ENCODE peak calls at places on chromosomes 3 and 15, in five cellular contexts. Z is heart left ventricle, G is tibial nerve, X is transverse colon, T is suprapubic skin. Q is an unnamed sample.

GRCh38 chr15:96350321-96350720 is 19.8 kb downstream of the NR2F2 start:
- DNase-seq in Z (no peak), G (no peak), X (no peak), T (no peak), Q (no peak)

GRCh38 chr15:44719293-44719999 is 8.1 kb downstream of the B2M start:
- DNase-seq in Z (no peak), G (no peak), X (no peak), T (no peak), Q (no peak)

GRCh38 chr3:170226426-170226960 is 4.3 kb downstream of the PRKCI start:
- DNase-seq in Z (no peak), G (no peak), X (no peak), T (no peak), Q (no peak)

GRCh38 chr3:98962189-98962930 is 60.9 kb upstream of the DCBLD2 start:
- DNase-seq in Z (no peak), G (no peak), X (no peak), T (no peak), Q (no peak)

GRCh38 chr15:84082739-84083138 is 152.8 kb upstream of the GOLGA6L4 start:
- DNase-seq in Z (no peak), G (no peak), X (no peak), T (no peak), Q (no peak)

GRCh38 chr15:78509726-78510312 is 2.4 kb downstream of the HYKK start:
- DNase-seq in Z (no peak), G (no peak), X (no peak), T (no peak), Q (no peak)

GRCh38 chr3:184230603-184231528 is 1.5 kb downstream of the VWA5B2 start:
- DNase-seq in Z (no peak), G (no peak), X (peak; percentile 33), T (no peak), Q (no peak)

GRCh38 chr15:31396881-31397560 is 70.4 kb downstream of the KLF13 start:
- DNase-seq in Z (peak; percentile 96), G (peak; percentile 86), X (peak; percentile 97), T (peak; percentile 97), Q (peak; percentile 95)

GRCh38 chr3:82927309-82928253 is 1166.1 kb upstream of the GBE1 start:
- DNase-seq in Z (no peak), G (no peak), X (no peak), T (no peak), Q (no peak)

GRCh38 chr3:13626396-13626795 is 77.5 kb downstream of the FBLN2 start:
- DNase-seq in Z (no peak), G (no peak), X (no peak), T (no peak), Q (no peak)

GRCh38 chr3:155078959-155079794 is 942 bp upstream of the MME start:
- DNase-seq in Z (no peak), G (no peak), X (no peak), T (no peak), Q (no peak)

GRCh38 chr3:98695816-98696215 is 67.3 kb upstream of the ST3GAL6 start:
- DNase-seq in Z (no peak), G (no peak), X (no peak), T (no peak), Q (no peak)

GRCh38 chr15:64854041-64854440 is 12.3 kb downstream of the PLEKHO2 start:
- DNase-seq in Z (no peak), G (no peak), X (no peak), T (no peak), Q (no peak)

GRCh38 chr3:29453278-29453961 is 172.5 kb downstream of the RBMS3 start:
- DNase-seq in Z (peak; percentile 51), G (no peak), X (peak; percentile 28), T (no peak), Q (peak; percentile 83)

GRCh38 chr3:170463011-170463410 is 44.3 kb downstream of the CLDN11 start:
- DNase-seq in Z (no peak), G (no peak), X (no peak), T (no peak), Q (no peak)

GRCh38 chr15:41284425-41285177 is 47.8 kb downstream of the OIP5 start:
- DNase-seq in Z (no peak), G (no peak), X (no peak), T (peak; percentile 62), Q (peak; percentile 75)

DNA sequence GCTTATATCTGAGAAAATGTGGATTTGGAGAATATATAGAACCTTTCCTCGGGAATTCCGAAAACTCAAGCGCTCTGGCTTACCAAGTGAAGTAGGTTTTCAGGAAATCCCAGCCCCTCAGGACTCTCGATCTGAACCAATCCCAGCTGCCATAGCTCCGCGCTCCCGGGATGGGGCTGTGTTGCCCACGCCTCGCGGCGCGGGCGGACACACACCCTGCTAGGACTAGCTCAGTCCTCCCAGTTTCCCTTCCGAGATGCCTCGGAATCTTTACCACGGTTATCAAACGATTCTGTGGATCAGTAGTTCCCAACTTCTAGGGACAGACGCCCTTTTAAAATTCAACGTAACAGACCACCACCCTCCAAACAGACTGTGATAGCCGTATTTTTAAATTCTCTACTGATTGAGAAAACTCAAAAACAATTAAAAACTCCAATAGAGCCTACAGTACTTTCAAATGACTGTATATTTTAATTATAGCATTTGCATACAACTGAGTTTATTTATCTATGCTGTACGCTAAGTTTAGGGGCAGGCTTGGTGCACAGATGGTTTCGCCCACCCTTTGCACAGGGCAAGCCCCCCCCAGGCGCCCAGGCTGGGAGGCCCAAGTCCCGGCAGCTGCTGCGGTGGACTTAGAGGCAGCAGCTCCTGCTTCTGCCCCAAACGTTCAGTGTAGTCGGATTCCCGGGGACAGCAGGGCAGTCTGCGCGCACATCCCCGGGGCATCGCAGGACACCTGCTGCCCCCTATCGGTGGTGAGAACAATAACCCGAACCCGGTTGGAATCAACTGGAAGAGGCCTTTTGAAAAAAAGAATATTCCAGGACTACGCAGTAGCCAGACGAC is 52.3 kb downstream of the CCDC54 start:
- DNase-seq in Z (peak; percentile 80), G (peak; percentile 53), X (peak; percentile 75), T (peak; percentile 81), Q (peak; percentile 92)
- TF ChIP-seq POLR2A in Z (no peak), G (no peak), X (no peak), T (no peak), Q (no peak)

DNA sequence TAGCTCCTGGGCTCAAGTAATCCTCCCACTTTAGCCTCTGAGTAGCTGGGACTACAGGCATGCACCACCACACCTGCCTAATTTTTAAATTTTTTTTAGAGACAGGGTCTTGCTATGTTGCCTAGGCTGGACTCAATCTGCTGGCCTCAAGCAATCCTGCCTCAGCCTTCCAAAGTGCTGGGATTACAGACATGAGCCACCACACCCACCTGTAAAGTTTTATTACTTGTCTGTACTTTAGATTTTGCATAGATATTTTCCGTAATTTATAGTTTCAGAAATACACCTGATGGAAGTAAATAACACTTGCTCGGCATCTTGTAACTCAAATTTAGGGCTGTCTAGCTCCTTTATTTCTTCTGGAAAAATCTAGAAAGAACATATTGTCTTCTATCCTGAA is 5.8 kb downstream of the DZIP3 start:
- DNase-seq in Z (no peak), G (no peak), X (no peak), T (no peak), Q (no peak)
- TF ChIP-seq POLR2A in Z (no peak), G (no peak), X (no peak), T (no peak), Q (no peak)

GRCh38 chr15:48177875-48178611 is at the start of gene MYEF2:
- DNase-seq in Z (peak; percentile 76), G (peak; percentile 24), X (peak; percentile 74), T (peak; percentile 65), Q (no peak)
- TF ChIP-seq POLR2A in Z (no peak), G (no peak), X (no peak), T (no peak), Q (no peak)

GRCh38 chr3:8966150-8966819 is 3.0 kb upstream of the RAD18 start:
- DNase-seq in Z (no peak), G (no peak), X (no peak), T (no peak), Q (no peak)

GRCh38 chr3:8964436-8965370 is 1.4 kb upstream of the RAD18 start:
- DNase-seq in Z (no peak), G (no peak), X (peak; percentile 75), T (no peak), Q (no peak)

GRCh38 chr3:8962226-8962861 is 928 bp downstream of the RAD18 start:
- DNase-seq in Z (no peak), G (no peak), X (no peak), T (no peak), Q (no peak)

GRCh38 chr3:8966820-8967348 is 3.6 kb upstream of the RAD18 start:
- DNase-seq in Z (no peak), G (no peak), X (no peak), T (no peak), Q (no peak)

DNA sequence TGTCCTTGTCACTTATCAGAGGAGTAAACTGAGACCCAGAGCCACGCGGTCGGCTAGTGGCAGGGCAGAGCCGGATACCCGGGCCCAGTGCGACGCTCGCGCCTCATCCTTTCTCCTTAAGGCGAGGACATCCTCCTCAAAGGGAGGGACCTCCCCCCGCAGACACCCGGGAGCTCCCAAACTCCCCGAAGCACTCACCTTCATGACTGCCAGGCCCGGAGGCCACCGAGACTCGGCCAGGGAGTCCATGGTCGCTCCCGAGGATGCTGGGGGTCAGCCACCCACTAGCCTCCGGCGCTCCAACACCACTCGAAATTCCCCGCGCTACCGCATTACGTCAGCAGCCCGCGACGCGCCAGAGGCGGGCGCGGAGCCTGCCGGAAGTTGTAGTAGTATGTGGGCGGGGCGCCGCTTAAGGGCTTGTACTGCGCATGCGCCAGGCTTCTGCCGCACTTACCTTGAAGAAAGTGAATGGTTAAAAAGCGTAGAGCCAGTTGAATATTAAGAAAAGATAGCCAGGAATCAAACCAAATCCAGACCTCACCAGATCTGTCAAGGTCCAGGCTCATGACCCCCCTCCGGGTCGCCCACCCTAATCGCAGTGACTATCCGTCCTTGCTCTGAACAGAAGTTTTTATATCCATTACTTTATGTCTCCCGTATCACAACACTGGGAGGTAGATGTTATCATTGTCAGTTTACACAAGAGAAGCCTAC is at the start of gene RAD18:
- DNase-seq in Z (peak; percentile 94), G (peak; percentile 88), X (peak; percentile 94), T (peak; percentile 94), Q (peak; percentile 98)
- TF ChIP-seq POLR2A in Z (no peak), G (no peak), X (peak; percentile 34), T (no peak), Q (no peak)